ENCODE peak calls at places on chromosomes 11 and 22, in four cellular contexts. H is HCT116, R is SK-N-SH, K is H1. L is an unnamed sample.

GRCh38 chr11:6473481-6474422 is at the start of gene TRIM3:
- DNase-seq in H (peak; percentile 60), R (peak; percentile 100), K (peak; percentile 88), L (peak; percentile 95)

GRCh38 chr22:46068176-46068907 is 82.0 kb upstream of the PPARA start:
- DNase-seq in H (no peak), R (no peak), K (no peak), L (no peak)

GRCh38 chr22:19957445-19957844 is 15.8 kb upstream of the TXNRD2 start:
- DNase-seq in H (no peak), R (peak; percentile 32), K (no peak), L (no peak)

GRCh38 chr22:44710474-44711235 is 8.7 kb downstream of the PRR5 start:
- DNase-seq in H (no peak), R (no peak), K (no peak), L (no peak)

GRCh38 chr11:76670475-76671235 is at the start of gene LRRC32:
- DNase-seq in H (no peak), R (peak; percentile 87), K (peak; percentile 77), L (no peak)

GRCh38 chr11:45298718-45299117 is 12.6 kb upstream of the SYT13 start:
- DNase-seq in H (no peak), R (no peak), K (peak; percentile 53), L (no peak)

GRCh38 chr11:116732740-116733385 is 39.9 kb downstream of the BUD13 start:
- DNase-seq in H (peak; percentile 45), R (peak; percentile 86), K (peak; percentile 87), L (peak; percentile 82)

GRCh38 chr11:13450832-13451397 is 12.1 kb downstream of the BTBD10 start:
- DNase-seq in H (no peak), R (no peak), K (no peak), L (no peak)

GRCh38 chr11:125933030-125933813 is 12.6 kb upstream of the VSIG10L2 start:
- DNase-seq in H (no peak), R (no peak), K (no peak), L (no peak)

GRCh38 chr22:22520020-22520656 is at the start of gene ZNF280A:
- DNase-seq in H (peak; percentile 51), R (no peak), K (no peak), L (peak; percentile 83)

GRCh38 chr11:88508808-88509581 is 171.5 kb upstream of the CTSC start:
- DNase-seq in H (no peak), R (peak; percentile 36), K (peak; percentile 57), L (no peak)

GRCh38 chr11:117613521-117613920 is 183.5 kb downstream of the DSCAML1 start:
- DNase-seq in H (no peak), R (no peak), K (peak; percentile 61), L (no peak)

GRCh38 chr11:125433454-125434121 is 62.5 kb downstream of the FEZ1 start:
- DNase-seq in H (peak; percentile 62), R (peak; percentile 69), K (peak; percentile 76), L (peak; percentile 84)

GRCh38 chr11:71222318-71223080 is 29.9 kb downstream of the SHANK2 start:
- DNase-seq in H (no peak), R (no peak), K (no peak), L (no peak)

GRCh38 chr11:27209562-27210005 is 153.4 kb downstream of the CCDC34 start:
- DNase-seq in H (peak; percentile 40), R (no peak), K (no peak), L (no peak)

GRCh38 chr11:8722156-8722555 is 39.6 kb downstream of the RPL27A start:
- DNase-seq in H (no peak), R (no peak), K (no peak), L (no peak)

GRCh38 chr11:106670069-106670468 is 348.2 kb downstream of the GUCY1A2 start:
- DNase-seq in H (no peak), R (no peak), K (no peak), L (no peak)

GRCh38 chr22:41919357-41920224 is 4.7 kb upstream of the SHISA8 start:
- DNase-seq in H (no peak), R (peak; percentile 74), K (peak; percentile 98), L (no peak)

GRCh38 chr11:75851203-75851602 is 36.2 kb downstream of the UVRAG start:
- DNase-seq in H (no peak), R (no peak), K (no peak), L (no peak)

GRCh38 chr11:130217632-130218031 is 58.0 kb downstream of the ST14 start:
- DNase-seq in H (no peak), R (no peak), K (peak; percentile 49), L (no peak)

GRCh38 chr22:35915477-35916013 is 113.1 kb downstream of the RBFOX2 start:
- DNase-seq in H (no peak), R (no peak), K (no peak), L (no peak)

GRCh38 chr11:113234888-113235287 is 79.5 kb upstream of the TTC12 start:
- DNase-seq in H (no peak), R (no peak), K (no peak), L (no peak)

GRCh38 chr11:117045196-117045595 is 53.0 kb downstream of the SIK3 start:
- DNase-seq in H (no peak), R (no peak), K (no peak), L (peak; percentile 40)

GRCh38 chr11:61334434-61335354 is 1.7 kb downstream of the TKFC start:
- DNase-seq in H (no peak), R (no peak), K (no peak), L (no peak)

GRCh38 chr11:16982256-16982671 is 31.9 kb downstream of the PLEKHA7 start:
- DNase-seq in H (no peak), R (no peak), K (no peak), L (no peak)

GRCh38 chr11:77223797-77224196 is 77.7 kb downstream of the GDPD4 start:
- DNase-seq in H (no peak), R (no peak), K (no peak), L (no peak)

GRCh38 chr11:124877631-124878496 is 12.6 kb downstream of the ROBO3 start:
- DNase-seq in H (no peak), R (no peak), K (no peak), L (no peak)

GRCh38 chr22:36220457-36220921 is 18.8 kb downstream of the APOL2 start:
- DNase-seq in H (no peak), R (no peak), K (no peak), L (no peak)

GRCh38 chr11:62482753-62483152 is 63.9 kb downstream of the AHNAK start:
- DNase-seq in H (no peak), R (no peak), K (no peak), L (no peak)

GRCh38 chr11:42175203-42175602 is 715.8 kb upstream of the LRRC4C start:
- DNase-seq in H (no peak), R (no peak), K (no peak), L (no peak)

GRCh38 chr11:18789942-18790341 is 1.7 kb downstream of the PTPN5 start:
- DNase-seq in H (no peak), R (no peak), K (no peak), L (no peak)

DNA sequence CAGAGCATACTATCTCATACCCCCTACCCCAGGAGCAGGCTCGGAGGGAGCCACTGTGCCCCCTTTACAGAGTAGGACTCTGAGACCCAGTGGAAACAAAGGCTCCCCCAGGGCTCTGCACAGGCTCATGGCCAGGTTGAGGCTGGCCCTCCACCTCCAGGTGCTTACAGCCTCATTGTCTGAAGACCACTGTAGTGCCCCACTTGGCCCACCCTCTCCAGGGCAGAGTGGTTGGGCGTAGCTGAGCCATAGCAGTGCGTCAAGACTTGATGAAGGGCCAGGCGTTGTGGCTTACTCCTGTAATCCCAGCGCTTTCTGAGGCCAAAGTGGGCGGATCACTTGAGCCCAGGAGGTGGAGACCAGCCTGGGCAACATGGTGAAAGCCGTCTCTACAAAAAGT is 1.7 kb downstream of the ANKRD13D start:
- DNase-seq in H (no peak), R (no peak), K (no peak), L (no peak)
- TF ChIP-seq JUND in H (no peak), R (no peak), K (no peak), L (no peak)

GRCh38 chr11:773830-774229 is 3.5 kb downstream of the GATD1 start:
- DNase-seq in H (no peak), R (no peak), K (no peak), L (no peak)

GRCh38 chr11:776459-777287 is 614 bp downstream of the GATD1 start:
- DNase-seq in H (no peak), R (peak; percentile 98), K (no peak), L (no peak)

GRCh38 chr11:773425-773824 is 3.9 kb downstream of the GATD1 start:
- DNase-seq in H (no peak), R (no peak), K (no peak), L (no peak)

GRCh38 chr11:772429-773390 is 4.6 kb downstream of the GATD1 start:
- DNase-seq in H (no peak), R (no peak), K (no peak), L (no peak)

GRCh38 chr11:774873-775592 is 2.3 kb downstream of the GATD1 start:
- DNase-seq in H (no peak), R (no peak), K (no peak), L (no peak)
- TF ChIP-seq JUND in H (no peak), R (no peak), K (no peak), L (no peak)

GRCh38 chr11:57514538-57515331 is 767 bp downstream of the SLC43A1 start:
- DNase-seq in H (no peak), R (peak; percentile 79), K (peak; percentile 83), L (no peak)
- TF ChIP-seq JUND in H (no peak), R (no peak), K (no peak), L (no peak)

DNA sequence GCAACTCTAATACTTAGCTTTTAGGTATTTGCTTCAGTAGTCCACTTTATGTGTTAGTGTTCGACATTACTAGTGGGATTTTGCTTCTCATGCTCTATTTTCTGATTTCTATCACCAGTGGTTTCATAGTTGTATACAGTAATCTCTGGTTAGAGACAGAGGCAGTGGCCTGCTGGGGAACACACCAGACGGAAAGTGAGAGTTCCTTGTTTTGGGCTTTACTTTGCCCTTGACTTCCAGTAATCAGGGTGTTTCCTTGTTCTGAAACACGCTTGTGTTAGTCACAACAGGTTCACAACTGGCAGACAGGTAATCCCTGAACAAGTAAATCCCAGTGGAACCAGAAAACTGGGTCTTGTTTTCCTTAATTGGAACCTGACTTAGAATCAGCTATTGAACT is 56.0 kb downstream of the PACS1 start:
- DNase-seq in H (no peak), R (no peak), K (no peak), L (no peak)
- TF ChIP-seq JUND in H (no peak), R (no peak), K (no peak), L (no peak)

GRCh38 chr11:28490763-28491382 is 382.7 kb downstream of the METTL15 start:
- DNase-seq in H (no peak), R (no peak), K (no peak), L (no peak)
- TF ChIP-seq JUND in H (no peak), R (no peak), K (no peak), L (no peak)

GRCh38 chr11:123561046-123561781 is 93.2 kb downstream of the SCN3B start:
- DNase-seq in H (no peak), R (peak; percentile 83), K (no peak), L (peak; percentile 74)

GRCh38 chr11:123559418-123559817 is 95.0 kb downstream of the SCN3B start:
- DNase-seq in H (no peak), R (no peak), K (no peak), L (no peak)

GRCh38 chr11:123558536-123559315 is 95.7 kb downstream of the SCN3B start:
- DNase-seq in H (no peak), R (no peak), K (no peak), L (no peak)

GRCh38 chr11:123562166-123562565 is 92.3 kb downstream of the SCN3B start:
- DNase-seq in H (no peak), R (no peak), K (no peak), L (peak; percentile 50)

GRCh38 chr11:123560001-123560400 is 94.4 kb downstream of the SCN3B start:
- DNase-seq in H (no peak), R (peak; percentile 72), K (no peak), L (peak; percentile 77)
- TF ChIP-seq JUND in H (no peak), R (no peak), K (no peak), L (no peak)